ENCODE peak calls at places on chromosomes 3 and 15, in four cellular contexts. L, S, M and Y are unnamed samples. For H3K4me1, the result is how much of the 10 kb centered on the place peaks cover.

GRCh38 chr3:13521309-13521708 is 27.6 kb upstream of the FBLN2 start:
- DNase-seq in L (no peak), S (no peak), M (no peak), Y (no peak)

GRCh38 chr3:124592658-124593441 is 137.4 kb upstream of the UMPS start:
- DNase-seq in L (no peak), S (no peak), M (no peak), Y (peak)

GRCh38 chr3:163916596-163917560 is 1161.4 kb downstream of the SI start:
- DNase-seq in L (no peak), S (no peak), M (no peak), Y (no peak)

GRCh38 chr3:64166584-64167155 is 58.6 kb downstream of the PRICKLE2 start:
- DNase-seq in L (peak), S (no peak), M (no peak), Y (no peak)

GRCh38 chr3:172869356-172869755 is 118.8 kb downstream of the ECT2 start:
- DNase-seq in L (no peak), S (no peak), M (no peak), Y (no peak)

GRCh38 chr15:35023794-35024193 is 35.7 kb upstream of the ZNF770 start:
- DNase-seq in L (no peak), S (no peak), M (no peak), Y (no peak)

GRCh38 chr3:34254285-34254684 is 455.9 kb downstream of the PDCD6IP start:
- DNase-seq in L (no peak), S (no peak), M (no peak), Y (no peak)

GRCh38 chr15:75179773-75180140 is 21.9 kb upstream of the C15orf39 start:
- DNase-seq in L (no peak), S (no peak), M (no peak), Y (no peak)

DNA sequence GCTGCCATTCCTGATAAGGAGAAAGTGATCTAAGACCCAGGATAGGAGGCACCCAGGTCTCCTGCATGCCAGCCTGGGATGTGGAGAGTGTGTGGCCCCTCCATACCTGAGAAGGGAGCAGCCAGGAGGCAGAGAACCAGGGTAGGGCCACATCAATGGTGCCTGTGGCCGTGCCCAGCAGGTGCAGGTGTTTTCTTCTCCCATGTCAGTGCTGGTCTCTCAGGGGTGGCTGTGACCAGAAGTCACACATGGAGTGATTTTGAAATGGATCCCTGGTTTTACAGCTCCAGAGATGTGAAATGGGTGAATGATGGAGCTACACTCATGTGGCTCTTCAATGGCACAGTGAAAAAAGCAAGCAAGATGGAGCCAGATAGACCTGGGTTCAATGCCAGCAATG is 3.3 kb upstream of the ISL2 start:
- DNase-seq in L (no peak), S (no peak), M (no peak), Y (no peak)
- H3K4me1 ChIP-seq in L (under half), S (under half), M (under half), Y (under half)

GRCh38 chr3:139982404-139982803 is 47.4 kb downstream of the CLSTN2 start:
- DNase-seq in L (no peak), S (no peak), M (peak), Y (no peak)
- TF ChIP-seq CTCF in L (no peak), S (no peak), M (no peak), Y (no peak)

GRCh38 chr3:32421185-32421584 is 29.5 kb downstream of the CMTM7 start:
- DNase-seq in L (no peak), S (no peak), M (no peak), Y (no peak)
- H3K4me1 ChIP-seq in L (under half), S (half or more), M (under half), Y (under half)

DNA sequence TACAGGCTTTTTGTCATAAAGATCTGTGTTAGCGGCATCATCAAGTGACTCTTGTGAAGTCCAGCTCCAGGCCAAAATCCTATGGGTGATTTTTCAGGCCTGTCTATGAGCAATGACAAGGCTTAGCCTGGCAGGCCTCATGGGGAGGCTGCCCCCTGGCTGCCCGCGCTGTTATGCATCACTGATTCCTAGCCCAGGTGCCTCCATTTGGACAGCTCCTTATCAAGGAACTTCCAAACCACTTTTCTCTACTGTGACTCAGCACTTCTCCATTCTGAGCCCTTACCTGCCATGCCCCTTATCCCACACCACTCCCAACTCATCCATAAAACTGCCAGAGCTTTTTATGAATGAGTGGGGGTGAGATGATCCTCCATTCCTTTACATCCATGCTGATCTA is 91.5 kb upstream of the C3orf80 start:
- DNase-seq in L (peak), S (no peak), M (no peak), Y (no peak)
- TF ChIP-seq CTCF in L (peak), S (no peak), M (no peak), Y (no peak)